ENCODE peak calls at places on chromosomes 5 and 9, in six cellular contexts. U, O, J, A, K and I are unnamed samples.

GRCh38 chr9:129283290-129283691 is 105.2 kb upstream of the IER5L start:
- DNase-seq in U (no peak), O (no peak), J (no peak), A (no peak), K (no peak), I (no peak)

GRCh38 chr9:99105152-99106043 is 485 bp downstream of the TGFBR1 start:
- DNase-seq in U (peak; percentile 88), O (peak; percentile 20), J (peak; percentile 58), A (peak; percentile 40), K (no peak), I (peak; percentile 88)

GRCh38 chr5:18394154-18394804 is 760.0 kb downstream of the TAF11L14 start:
- DNase-seq in U (peak; percentile 51), O (no peak), J (peak; percentile 67), A (peak; percentile 37), K (peak; percentile 10), I (peak; percentile 21)

GRCh38 chr9:115104908-115105307 is 13.0 kb downstream of the TNC start:
- DNase-seq in U (no peak), O (no peak), J (no peak), A (no peak), K (no peak), I (no peak)

GRCh38 chr5:90965110-90965676 is 406.6 kb downstream of the ADGRV1 start:
- DNase-seq in U (no peak), O (no peak), J (no peak), A (no peak), K (no peak), I (no peak)

GRCh38 chr5:158880514-158881001 is 219.2 kb downstream of the EBF1 start:
- DNase-seq in U (no peak), O (no peak), J (no peak), A (no peak), K (no peak), I (no peak)

GRCh38 chr9:117178596-117179111 is 236.2 kb downstream of the ASTN2 start:
- DNase-seq in U (no peak), O (no peak), J (no peak), A (no peak), K (no peak), I (no peak)

GRCh38 chr9:135254176-135255032 is 166.9 kb downstream of the OLFM1 start:
- DNase-seq in U (peak; percentile 24), O (no peak), J (no peak), A (no peak), K (no peak), I (no peak)

GRCh38 chr9:98654247-98654646 is 54.5 kb downstream of the GABBR2 start:
- DNase-seq in U (no peak), O (no peak), J (no peak), A (no peak), K (no peak), I (peak; percentile 88)

GRCh38 chr9:7125231-7125630 is 367.5 kb downstream of the KDM4C start:
- DNase-seq in U (no peak), O (no peak), J (no peak), A (no peak), K (no peak), I (no peak)

GRCh38 chr9:26750126-26750525 is 142.5 kb downstream of the CAAP1 start:
- DNase-seq in U (no peak), O (no peak), J (no peak), A (no peak), K (no peak), I (no peak)

GRCh38 chr5:86329318-86329717 is 288.4 kb upstream of the COX7C start:
- DNase-seq in U (no peak), O (no peak), J (no peak), A (no peak), K (no peak), I (no peak)

GRCh38 chr5:178472138-178472537 is 118.1 kb downstream of the COL23A1 start:
- DNase-seq in U (no peak), O (no peak), J (no peak), A (no peak), K (no peak), I (no peak)

GRCh38 chr5:127216906-127217675 is 73.5 kb upstream of the MEGF10 start:
- DNase-seq in U (no peak), O (no peak), J (no peak), A (no peak), K (no peak), I (no peak)

GRCh38 chr9:93280661-93281259 is 96.8 kb downstream of the WNK2 start:
- DNase-seq in U (no peak), O (no peak), J (no peak), A (no peak), K (no peak), I (no peak)

GRCh38 chr9:114072181-114073140 is 5.6 kb downstream of the AMBP start:
- DNase-seq in U (peak; percentile 81), O (no peak), J (no peak), A (no peak), K (no peak), I (no peak)

GRCh38 chr5:96943829-96944228 is 7.9 kb downstream of the LNPEP start:
- DNase-seq in U (no peak), O (no peak), J (no peak), A (no peak), K (no peak), I (no peak)

GRCh38 chr9:98943682-98944129 is at the start of gene COL15A1:
- DNase-seq in U (no peak), O (no peak), J (no peak), A (no peak), K (no peak), I (peak; percentile 34)

GRCh38 chr9:84761137-84761808 is 91.7 kb downstream of the NTRK2 start:
- DNase-seq in U (no peak), O (no peak), J (no peak), A (no peak), K (no peak), I (no peak)

GRCh38 chr5:123617561-123617960 is 105.6 kb downstream of the CSNK1G3 start:
- DNase-seq in U (no peak), O (no peak), J (no peak), A (no peak), K (no peak), I (no peak)